ENCODE peak calls at places on chromosomes 12 and 14, in six cellular contexts. X, D, R, F, L and B are unnamed samples.

GRCh38 chr14:105072892-105073719 is 7.9 kb upstream of the GPR132 start:
- DNase-seq in X (no peak), D (no peak), R (no peak), F (no peak), L (no peak), B (no peak)

GRCh38 chr14:22797017-22797917 is 18.0 kb downstream of the SLC7A7 start:
- DNase-seq in X (no peak), D (no peak), R (no peak), F (no peak), L (no peak), B (no peak)

GRCh38 chr12:83537428-83538053 is 850.8 kb downstream of the TMTC2 start:
- DNase-seq in X (no peak), D (no peak), R (no peak), F (no peak), L (no peak), B (no peak)

GRCh38 chr12:39966738-39967137 is 139.1 kb downstream of the SLC2A13 start:
- DNase-seq in X (no peak), D (no peak), R (no peak), F (no peak), L (no peak), B (no peak)

GRCh38 chr14:105069887-105070759 is 4.9 kb upstream of the GPR132 start:
- DNase-seq in X (no peak), D (no peak), R (no peak), F (peak), L (no peak), B (peak)

GRCh38 chr12:121288158-121288848 is 8.2 kb downstream of the CAMKK2 start:
- DNase-seq in X (no peak), D (no peak), R (no peak), F (no peak), L (no peak), B (no peak)

GRCh38 chr14:35117112-35117511 is 4.7 kb downstream of the PPP2R3C start:
- DNase-seq in X (no peak), D (no peak), R (no peak), F (no peak), L (no peak), B (no peak)

GRCh38 chr12:104219361-104219892 is 3.8 kb downstream of the TXNRD1 start:
- DNase-seq in X (no peak), D (no peak), R (no peak), F (peak), L (peak), B (peak)

GRCh38 chr12:102567031-102567985 is 86.9 kb upstream of the IGF1 start:
- DNase-seq in X (no peak), D (no peak), R (no peak), F (peak), L (no peak), B (no peak)

GRCh38 chr14:36317650-36318049 is 2.8 kb downstream of the MBIP start:
- DNase-seq in X (no peak), D (no peak), R (no peak), F (peak), L (no peak), B (peak)

GRCh38 chr14:94143711-94144110 is 14.3 kb upstream of the IFI27L2 start:
- DNase-seq in X (no peak), D (no peak), R (no peak), F (no peak), L (no peak), B (no peak)

GRCh38 chr12:120851444-120851843 is 52.7 kb downstream of the SPPL3 start:
- DNase-seq in X (no peak), D (no peak), R (no peak), F (no peak), L (no peak), B (no peak)

GRCh38 chr14:36942522-36943245 is 229.7 kb downstream of the SLC25A21 start:
- DNase-seq in X (no peak), D (no peak), R (no peak), F (peak), L (no peak), B (peak)

GRCh38 chr12:12975322-12976077 is 23.5 kb upstream of the GPRC5D start:
- DNase-seq in X (no peak), D (peak), R (no peak), F (peak), L (no peak), B (peak)

GRCh38 chr12:76356094-76356493 is 7.9 kb upstream of the BBS10 start:
- DNase-seq in X (no peak), D (no peak), R (no peak), F (no peak), L (no peak), B (no peak)

GRCh38 chr14:60679566-60680258 is 30.4 kb upstream of the SIX1 start:
- DNase-seq in X (no peak), D (no peak), R (no peak), F (no peak), L (no peak), B (no peak)

GRCh38 chr12:57270966-57271470 is 20.0 kb upstream of the STAC3 start:
- DNase-seq in X (no peak), D (no peak), R (no peak), F (no peak), L (no peak), B (no peak)

GRCh38 chr14:88559852-88560251 is 3.0 kb upstream of the ZC3H14 start:
- DNase-seq in X (no peak), D (no peak), R (no peak), F (peak), L (no peak), B (peak)

GRCh38 chr14:70622111-70622712 is 19.5 kb upstream of the TTC9 start:
- DNase-seq in X (no peak), D (no peak), R (peak), F (peak), L (peak), B (peak)

GRCh38 chr12:113400362-113400761 is 3.3 kb downstream of the SDS start:
- DNase-seq in X (no peak), D (no peak), R (no peak), F (no peak), L (no peak), B (no peak)

GRCh38 chr12:67705394-67706370 is 57.1 kb downstream of the DYRK2 start:
- DNase-seq in X (no peak), D (no peak), R (no peak), F (peak), L (no peak), B (peak)

GRCh38 chr14:35708072-35708471 is 101.0 kb downstream of the RALGAPA1 start:
- DNase-seq in X (no peak), D (no peak), R (no peak), F (no peak), L (no peak), B (no peak)

GRCh38 chr14:54364555-54365415 is 32.0 kb upstream of the CDKN3 start:
- DNase-seq in X (no peak), D (no peak), R (no peak), F (peak), L (no peak), B (peak)

GRCh38 chr14:41749425-41749824 is 142.7 kb downstream of the LRFN5 start:
- DNase-seq in X (no peak), D (no peak), R (no peak), F (peak), L (no peak), B (no peak)

GRCh38 chr12:87150969-87151662 is 878.1 kb downstream of the C12orf50 start:
- DNase-seq in X (no peak), D (no peak), R (no peak), F (no peak), L (no peak), B (no peak)

GRCh38 chr12:38926501-38926900 is 21.1 kb upstream of the CPNE8 start:
- DNase-seq in X (no peak), D (no peak), R (no peak), F (no peak), L (no peak), B (no peak)

GRCh38 chr14:104037903-104038302 is 47.6 kb upstream of the ASPG start:
- DNase-seq in X (no peak), D (no peak), R (no peak), F (no peak), L (no peak), B (no peak)